ENCODE peak calls at places on chromosomes 7 and 10, in nine cellular contexts. A is A549, X is testis, U is right lobe of liver, D is GM12878, G is esophagus muscularis mucosa, P is IMR-90, L is HCT116, E is breast epithelium. Z is an unnamed sample.

GRCh38 chr7:124155400-124156022 is 122.6 kb upstream of the TMEM229A start:
- DNase-seq in G (no peak), E (no peak), D (no peak), U (no peak), X (no peak), A (peak), P (peak), L (peak), Z (no peak)

GRCh38 chr10:33174674-33175073 is 159.8 kb downstream of the NRP1 start:
- DNase-seq in U (no peak), X (no peak), P (peak), L (no peak), A (no peak), D (no peak), G (no peak), E (no peak), Z (no peak)

GRCh38 chr7:28062197-28062988 is 118.2 kb downstream of the JAZF1 start:
- DNase-seq in P (peak), L (peak), A (peak), G (no peak), E (no peak), U (peak), X (peak), D (no peak), Z (peak)

GRCh38 chr10:92695679-92696605 is 6.2 kb downstream of the HHEX start:
- DNase-seq in D (no peak), P (peak), E (no peak), U (peak), G (peak), X (no peak), L (no peak), A (peak), Z (peak)

GRCh38 chr7:67618569-67619543 is 622.2 kb downstream of the TYW1 start:
- DNase-seq in X (peak), A (no peak), P (no peak), E (no peak), U (no peak), G (no peak), D (no peak), L (no peak), Z (no peak)

GRCh38 chr10:114301177-114301576 is 62.1 kb downstream of the VWA2 start:
- DNase-seq in D (no peak), X (no peak), P (no peak), U (peak), E (no peak), G (no peak), A (no peak), L (no peak), Z (no peak)

GRCh38 chr10:132240156-132240555 is 53.4 kb downstream of the DPYSL4 start:
- DNase-seq in D (no peak), E (no peak), U (no peak), P (no peak), A (no peak), G (no peak), L (no peak), X (no peak), Z (no peak)

GRCh38 chr7:2941201-2941859 is 97.2 kb upstream of the GNA12 start:
- DNase-seq in U (no peak), G (no peak), P (no peak), L (no peak), E (peak), X (no peak), D (no peak), A (no peak), Z (no peak)

GRCh38 chr7:132205515-132205914 is 370.8 kb downstream of the PLXNA4 start:
- DNase-seq in L (no peak), E (no peak), D (no peak), X (no peak), P (no peak), U (no peak), G (no peak), A (no peak), Z (no peak)

GRCh38 chr7:110590415-110590814 is 500.5 kb upstream of the LRRN3 start:
- DNase-seq in L (no peak), D (no peak), U (no peak), X (no peak), A (no peak), P (no peak), G (no peak), E (no peak), Z (no peak)

GRCh38 chr10:33333260-33334169 is 952 bp downstream of the NRP1 start:
- DNase-seq in D (no peak), G (no peak), U (no peak), L (no peak), E (no peak), X (no peak), A (peak), P (no peak), Z (no peak)

GRCh38 chr10:62183442-62183841 is 85.2 kb downstream of the RTKN2 start:
- DNase-seq in U (no peak), G (no peak), A (no peak), D (peak), E (no peak), P (no peak), X (no peak), L (no peak), Z (no peak)

GRCh38 chr10:100020161-100020882 is 10.6 kb upstream of the DNMBP start:
- DNase-seq in A (peak), P (no peak), U (no peak), G (no peak), D (peak), X (no peak), L (no peak), E (no peak), Z (no peak)

GRCh38 chr10:129418826-129419225 is 48.2 kb upstream of the MGMT start:
- DNase-seq in G (no peak), U (no peak), P (no peak), E (no peak), L (no peak), X (no peak), A (no peak), D (no peak), Z (no peak)

GRCh38 chr7:150965273-150965830 is 12.8 kb downstream of the KCNH2 start:
- DNase-seq in G (no peak), A (no peak), X (no peak), D (no peak), P (no peak), L (no peak), U (no peak), E (no peak), Z (no peak)

GRCh38 chr7:107966701-107967100 is 36.3 kb downstream of the LAMB1 start:
- DNase-seq in P (peak), G (no peak), A (no peak), X (no peak), L (no peak), D (no peak), E (no peak), U (no peak), Z (no peak)

GRCh38 chr10:122249303-122249850 is 21.7 kb upstream of the BTBD16 start:
- DNase-seq in E (no peak), D (no peak), X (no peak), A (no peak), P (no peak), U (no peak), G (no peak), L (no peak), Z (no peak)

GRCh38 chr10:15262036-15262713 is 93.7 kb upstream of the NMT2 start:
- DNase-seq in E (no peak), P (peak), X (peak), A (peak), U (no peak), D (no peak), G (no peak), L (no peak), Z (peak)

GRCh38 chr10:6753644-6754043 is 173.6 kb upstream of the PRKCQ start:
- DNase-seq in X (no peak), U (no peak), D (no peak), G (no peak), E (no peak), P (no peak), L (no peak), A (no peak), Z (no peak)

GRCh38 chr7:1856161-1856965 is 186.3 kb downstream of the ELFN1 start:
- DNase-seq in U (peak), G (no peak), E (no peak), P (no peak), D (no peak), A (no peak), L (no peak), X (no peak), Z (no peak)

GRCh38 chr7:1852781-1853618 is 182.9 kb downstream of the ELFN1 start:
- DNase-seq in A (no peak), U (peak), P (no peak), G (no peak), L (no peak), X (no peak), D (no peak), E (peak), Z (no peak)

GRCh38 chr7:1855396-1856160 is 185.5 kb downstream of the ELFN1 start:
- DNase-seq in D (no peak), A (no peak), P (no peak), X (no peak), U (peak), G (no peak), E (peak), L (no peak), Z (peak)

GRCh38 chr7:1853619-1854520 is 183.8 kb downstream of the ELFN1 start:
- DNase-seq in U (peak), D (no peak), G (no peak), P (no peak), L (no peak), A (no peak), E (no peak), X (no peak), Z (peak)

DNA sequence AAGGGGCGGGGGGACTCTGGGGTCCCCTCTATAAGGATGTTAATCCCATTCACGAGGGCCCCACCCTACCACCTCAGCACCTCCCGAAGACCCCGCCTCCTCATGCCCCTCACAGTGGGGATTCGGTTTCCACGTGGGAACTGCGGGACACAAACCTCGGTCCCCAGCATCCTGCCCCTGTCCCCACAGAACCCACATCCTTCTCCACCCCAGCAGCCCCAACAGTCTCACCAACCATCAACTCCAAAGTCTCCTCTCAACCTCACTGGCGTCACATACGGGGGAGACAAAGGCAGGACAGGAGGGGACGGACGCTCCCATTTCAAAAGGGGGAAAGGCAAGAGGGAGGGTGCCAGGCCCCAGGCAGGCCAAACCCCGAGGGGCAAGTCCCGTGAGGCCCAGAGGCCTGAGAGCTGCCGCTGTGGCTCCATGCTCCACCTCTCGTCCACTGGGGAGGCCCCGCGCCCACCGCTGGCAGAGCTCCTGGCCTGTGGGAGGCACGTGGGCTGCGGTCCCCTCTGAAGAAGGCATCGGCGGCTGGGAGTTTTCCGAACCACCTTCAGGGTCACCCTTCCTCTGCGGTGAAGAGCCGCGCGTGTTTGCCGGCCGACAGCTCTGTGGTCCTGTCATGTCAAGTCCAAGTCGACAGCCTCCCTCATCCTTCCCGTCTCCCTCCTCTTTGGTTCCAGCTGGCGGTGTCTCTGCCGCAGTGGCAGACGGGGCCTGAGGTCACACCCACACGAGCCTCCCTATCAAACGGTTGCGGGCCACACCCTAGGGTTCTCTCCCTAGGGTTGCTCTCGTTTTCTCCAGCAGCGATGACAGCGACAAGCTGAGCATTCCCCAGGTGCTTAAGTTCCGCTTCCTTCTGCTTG is 184.7 kb downstream of the ELFN1 start:
- DNase-seq in L (no peak), A (no peak), G (no peak), X (no peak), U (peak), D (no peak), P (no peak), E (peak), Z (no peak)
- TF ChIP-seq POLR2A in L (no peak), A (no peak), G (no peak), X (no peak), U (no peak), D (no peak), P (no peak), E (no peak), Z (no peak)

DNA sequence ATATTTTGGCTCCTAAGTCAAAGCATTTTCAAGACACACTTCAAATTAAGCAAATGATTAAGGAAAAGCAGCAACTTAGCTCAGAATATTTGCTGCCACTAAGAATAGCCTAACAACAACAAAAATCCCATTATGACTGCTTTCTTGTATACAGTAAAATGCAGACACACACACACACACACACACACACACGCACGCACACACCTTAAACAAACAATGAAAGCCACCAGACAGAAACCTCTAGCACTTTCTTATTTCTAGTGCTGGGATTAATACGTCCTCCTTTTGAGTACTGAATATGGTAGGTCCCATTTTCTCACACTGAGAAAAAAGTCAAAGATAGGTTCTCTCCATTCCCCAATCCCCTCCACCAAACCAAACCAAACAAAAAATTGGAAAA is 23.4 kb upstream of the FEZF1 start:
- DNase-seq in G (no peak), E (no peak), D (no peak), A (no peak), X (no peak), L (no peak), P (no peak), U (no peak), Z (no peak)
- H3K27ac ChIP-seq in G (no peak), E (no peak), D (no peak), A (no peak), X (no peak), L (no peak), P (no peak), U (no peak), Z (no peak)

DNA sequence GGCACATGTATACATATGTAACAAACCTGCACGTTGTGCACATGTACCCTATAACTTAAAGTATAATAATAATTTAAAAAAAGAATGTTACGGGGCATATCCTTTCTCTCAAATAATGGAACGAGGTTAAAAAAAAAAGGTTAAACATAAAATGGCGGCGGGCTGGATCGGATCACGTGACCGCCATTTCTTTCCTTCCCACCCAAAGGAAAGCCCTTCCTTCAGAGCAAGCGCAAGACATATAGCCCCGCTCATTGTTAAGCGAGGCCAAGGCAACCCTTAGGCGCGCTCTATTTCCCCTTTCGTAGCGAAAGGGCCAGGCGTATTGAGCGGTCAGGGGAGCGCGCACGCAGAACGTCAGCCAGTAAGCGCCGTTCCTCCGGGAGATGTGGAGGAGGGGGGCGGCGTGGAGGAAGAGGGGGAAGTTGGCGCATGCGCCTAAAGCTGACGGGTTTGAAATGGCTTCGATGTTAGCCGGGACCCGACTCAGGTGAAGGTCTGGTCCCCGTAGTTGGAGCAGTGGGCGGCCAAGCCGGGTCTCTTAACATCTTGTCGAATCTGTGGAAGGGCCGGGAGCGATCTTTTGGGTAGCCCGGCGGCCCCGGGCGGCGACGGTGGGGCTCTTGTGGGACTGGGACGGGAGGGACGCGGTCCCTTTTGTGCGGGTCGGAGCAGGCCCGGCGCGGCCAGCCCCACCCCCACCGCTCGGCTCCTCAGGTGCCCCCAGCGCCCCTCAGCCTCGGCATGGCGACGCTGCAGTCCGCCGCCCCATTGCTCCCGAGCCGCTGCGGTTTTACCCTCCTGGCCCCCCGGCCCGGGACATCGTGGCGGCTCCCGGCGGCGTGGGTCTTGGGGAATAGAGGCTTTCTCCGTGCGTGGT is at the start of gene CCAR1:
- DNase-seq in G (peak), E (peak), D (peak), U (peak), X (peak), L (peak), P (peak), A (peak), Z (peak)
- TF ChIP-seq POLR2A in G (no peak), E (peak), D (peak), U (peak), X (peak), L (peak), P (peak), A (peak), Z (peak)

GRCh38 chr7:956031-956430 is 1.6 kb upstream of the ADAP1 start:
- DNase-seq in D (no peak), A (no peak), E (peak), L (no peak), P (no peak), G (no peak), U (peak), X (no peak), Z (no peak)
- H3K27ac ChIP-seq in D (no peak), A (no peak), E (no peak), L (no peak), P (no peak), G (peak), U (no peak), X (no peak), Z (no peak)